ENCODE peak calls at places on chromosomes 1 and 21, in five cellular contexts. N is A549, T is K562, F is WTC11, A is HepG2. O is an unnamed sample.

GRCh38 chr1:238443687-238444086 is 553.0 kb upstream of the ZP4 start:
- DNase-seq in T (no peak), N (no peak), F (no peak), A (no peak), O (no peak)

GRCh38 chr1:81877940-81878339 is 77.2 kb downstream of the ADGRL2 start:
- DNase-seq in T (no peak), F (no peak), N (no peak), A (no peak), O (no peak)

GRCh38 chr1:84719477-84720274 is 29.4 kb upstream of the SSX2IP start:
- DNase-seq in T (no peak), A (peak), F (no peak), N (no peak), O (no peak)

GRCh38 chr1:184075040-184076029 is 23.8 kb downstream of the TSEN15 start:
- DNase-seq in T (peak), F (no peak), N (peak), A (peak), O (no peak)

GRCh38 chr1:58966103-58966916 is 182.5 kb upstream of the JUN start:
- DNase-seq in T (no peak), N (no peak), F (no peak), A (no peak), O (no peak)

GRCh38 chr1:41461790-41462679 is 22.4 kb downstream of the EDN2 start:
- DNase-seq in N (no peak), A (peak), F (no peak), T (no peak), O (no peak)

GRCh38 chr21:42388740-42389448 is 7.0 kb downstream of the TMPRSS3 start:
- DNase-seq in N (no peak), F (peak), A (peak), T (no peak), O (no peak)

GRCh38 chr1:201329286-201329685 is 46.0 kb downstream of the PKP1 start:
- DNase-seq in A (no peak), N (no peak), F (no peak), T (no peak), O (no peak)

GRCh38 chr1:89608627-89609338 is 24.1 kb upstream of the LRRC8C start:
- DNase-seq in A (no peak), N (no peak), T (no peak), F (no peak), O (no peak)

GRCh38 chr1:66711420-66711819 is 40.8 kb upstream of the DYNLT5 start:
- DNase-seq in F (no peak), N (peak), T (no peak), A (no peak), O (no peak)

GRCh38 chr1:226635456-226635941 is 86.9 kb downstream of the STUM start:
- DNase-seq in N (no peak), F (no peak), T (no peak), A (no peak), O (no peak)

GRCh38 chr1:114828251-114828650 is 26.4 kb upstream of the SYCP1 start:
- DNase-seq in T (no peak), N (no peak), A (no peak), F (no peak), O (no peak)

GRCh38 chr1:208357663-208358507 is 113.7 kb upstream of the PLXNA2 start:
- DNase-seq in A (no peak), N (no peak), F (no peak), T (no peak), O (no peak)

GRCh38 chr1:65581120-65581519 is 160.7 kb downstream of the LEPR start:
- DNase-seq in N (no peak), F (peak), A (peak), T (no peak), O (no peak)

GRCh38 chr1:39196244-39197215 is 8.0 kb upstream of the MACF1 start:
- DNase-seq in T (peak), N (no peak), A (no peak), F (no peak), O (no peak)

GRCh38 chr1:227125929-227126545 is 185.9 kb downstream of the COQ8A start:
- DNase-seq in T (no peak), N (no peak), A (no peak), F (peak), O (no peak)

GRCh38 chr1:185536165-185536920 is 197.8 kb upstream of the HMCN1 start:
- DNase-seq in N (no peak), T (no peak), F (no peak), A (no peak), O (no peak)

GRCh38 chr1:235503333-235504121 is 725 bp downstream of the B3GALNT2 start:
- DNase-seq in N (peak), T (no peak), A (peak), F (peak), O (no peak)

GRCh38 chr1:171784779-171785178 is 3.3 kb downstream of the METTL13 start:
- DNase-seq in T (no peak), F (no peak), A (no peak), N (no peak), O (no peak)

GRCh38 chr21:43942201-43942600 is 69.9 kb upstream of the TRAPPC10 start:
- DNase-seq in A (no peak), T (no peak), N (no peak), F (no peak), O (no peak)

GRCh38 chr1:245441699-245442098 is 286.9 kb downstream of the KIF26B start:
- DNase-seq in T (no peak), A (no peak), F (no peak), N (no peak), O (no peak)

GRCh38 chr1:47797555-47797954 is 199.6 kb downstream of the TRABD2B start:
- DNase-seq in F (no peak), N (no peak), T (no peak), A (no peak), O (no peak)

GRCh38 chr1:231800071-231800470 is 173.5 kb downstream of the DISC1 start:
- DNase-seq in F (no peak), A (no peak), T (no peak), N (no peak), O (no peak)

GRCh38 chr1:27906764-27907163 is 28.0 kb upstream of the SMPDL3B start:
- DNase-seq in T (no peak), N (no peak), F (no peak), A (no peak), O (no peak)

GRCh38 chr1:29975036-29975694 is 738.8 kb downstream of the PTPRU start:
- DNase-seq in T (peak), A (peak), N (peak), F (peak), O (no peak)

GRCh38 chr1:204873176-204873575 is 2.5 kb downstream of the NFASC start:
- DNase-seq in N (no peak), F (no peak), T (no peak), A (no peak), O (no peak)

GRCh38 chr1:226776066-226776465 is 37.0 kb upstream of the ITPKB start:
- DNase-seq in N (no peak), A (no peak), T (no peak), F (no peak), O (no peak)

GRCh38 chr1:223008808-223009207 is 134.2 kb downstream of the TLR5 start:
- DNase-seq in N (no peak), T (no peak), F (no peak), A (no peak), O (no peak)

GRCh38 chr1:223007935-223008334 is 135.1 kb downstream of the TLR5 start:
- DNase-seq in A (no peak), F (no peak), T (no peak), N (no peak), O (no peak)

GRCh38 chr1:223009421-223009820 is 133.6 kb downstream of the TLR5 start:
- DNase-seq in T (no peak), N (no peak), A (no peak), F (no peak), O (no peak)

GRCh38 chr1:223006794-223007193 is 136.3 kb downstream of the TLR5 start:
- DNase-seq in T (no peak), A (no peak), N (no peak), F (no peak), O (no peak)

DNA sequence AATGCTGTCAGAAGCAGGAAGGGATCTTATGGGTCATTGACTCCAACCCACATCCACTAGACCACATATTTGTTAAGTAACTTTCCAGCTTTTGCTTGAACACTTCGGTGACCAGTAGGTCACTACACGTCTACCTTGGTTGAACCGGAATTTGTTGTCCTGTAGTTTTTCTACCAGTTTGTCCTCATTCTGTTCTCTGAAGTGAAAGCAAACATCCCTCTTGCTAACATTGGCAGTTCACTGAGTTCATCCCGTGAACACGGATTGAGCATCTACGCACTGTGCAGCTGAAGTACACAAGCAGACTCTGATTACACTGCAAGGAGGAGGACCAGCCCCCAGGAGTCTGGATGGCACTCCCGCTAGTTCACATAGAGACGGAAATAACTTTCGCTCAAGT is 135.8 kb downstream of the TLR5 start:
- DNase-seq in A (peak), N (no peak), T (no peak), F (no peak), O (no peak)
- TF ChIP-seq ESRRA in A (no peak), N (no peak), T (no peak), F (no peak), O (no peak)

GRCh38 chr1:22641906-22642636 is 1.4 kb upstream of the C1QC start:
- DNase-seq in F (peak), T (peak), N (peak), A (peak), O (no peak)
- TF ChIP-seq ESRRA in F (no peak), T (no peak), N (no peak), A (no peak), O (no peak)

GRCh38 chr21:46119565-46120271 is 21.8 kb downstream of the COL6A2 start:
- DNase-seq in N (no peak), A (no peak), F (peak), T (no peak), O (no peak)

GRCh38 chr21:46122758-46123683 is 25.1 kb downstream of the COL6A2 start:
- DNase-seq in F (no peak), N (no peak), A (no peak), T (no peak), O (no peak)

GRCh38 chr21:46120301-46121285 is 22.7 kb downstream of the COL6A2 start:
- DNase-seq in A (no peak), F (peak), N (no peak), T (no peak), O (no peak)

GRCh38 chr21:46122241-46122671 is 24.3 kb downstream of the COL6A2 start:
- DNase-seq in F (peak), N (peak), T (no peak), A (no peak), O (no peak)

GRCh38 chr21:46121286-46122221 is 23.6 kb downstream of the COL6A2 start:
- DNase-seq in T (no peak), N (no peak), A (no peak), F (peak), O (no peak)
- TF ChIP-seq ESRRA in T (no peak), N (no peak), A (no peak), F (no peak), O (no peak)

GRCh38 chr1:71656902-71657301 is 576.1 kb upstream of the ZRANB2 start:
- DNase-seq in N (no peak), F (no peak), T (no peak), A (no peak), O (no peak)

GRCh38 chr1:71658295-71658694 is 577.5 kb upstream of the ZRANB2 start:
- DNase-seq in T (no peak), N (no peak), F (no peak), A (no peak), O (no peak)

GRCh38 chr1:71655604-71656003 is 574.8 kb upstream of the ZRANB2 start:
- DNase-seq in F (no peak), A (no peak), N (no peak), T (no peak), O (no peak)

DNA sequence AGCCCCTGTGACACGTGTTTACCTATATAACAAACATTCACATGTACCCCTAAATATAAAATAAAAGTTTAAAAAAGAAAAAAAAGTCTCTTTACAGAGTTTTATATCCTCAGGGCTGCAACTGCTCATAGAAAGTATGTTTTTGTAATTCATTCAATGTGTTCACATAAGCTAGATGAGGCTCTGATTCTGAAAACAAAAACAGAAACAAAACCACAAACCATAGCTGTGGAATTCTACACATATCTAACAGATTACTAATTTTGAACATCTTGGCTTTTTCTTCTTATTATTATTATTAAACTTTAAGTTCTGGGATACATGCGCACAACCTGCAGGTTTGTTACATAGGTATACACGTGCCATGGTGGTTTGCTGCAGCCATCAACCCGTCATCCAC is 579.6 kb upstream of the ZRANB2 start:
- DNase-seq in A (no peak), F (no peak), N (no peak), T (no peak), O (no peak)
- TF ChIP-seq ESRRA in A (no peak), F (no peak), N (no peak), T (no peak), O (no peak)

GRCh38 chr1:35080171-35080854 is 1.1 kb downstream of the ZMYM1 start:
- DNase-seq in N (no peak), T (no peak), A (no peak), F (no peak), O (no peak)
- TF ChIP-seq ESRRA in N (no peak), T (no peak), A (no peak), F (no peak), O (no peak)

DNA sequence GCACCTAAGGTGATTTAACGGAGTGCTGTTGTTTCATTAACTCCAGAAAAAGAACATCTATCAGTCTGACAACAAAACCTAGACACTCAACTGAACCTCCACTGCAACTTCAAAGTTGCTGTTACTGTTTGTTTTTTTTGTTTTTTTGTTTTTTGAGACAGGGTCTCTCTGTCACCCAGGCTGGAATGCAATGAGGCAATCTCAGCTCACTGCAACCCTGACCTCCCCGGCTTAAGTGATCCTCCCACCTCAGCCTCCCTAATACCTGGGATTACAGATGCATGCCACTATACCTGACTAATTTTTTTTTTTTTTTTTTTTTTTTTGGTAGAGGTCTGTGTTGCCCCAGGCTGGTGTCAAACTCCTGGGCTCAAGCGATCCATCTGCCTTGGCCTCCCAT is 66.7 kb upstream of the SDC3 start:
- DNase-seq in F (no peak), T (no peak), A (peak), N (no peak), O (no peak)
- TF ChIP-seq ESRRA in F (no peak), T (no peak), A (no peak), N (no peak), O (no peak)

GRCh38 chr1:34876406-34876805 is 16.9 kb upstream of the SMIM12 start:
- DNase-seq in T (no peak), N (no peak), F (no peak), A (no peak), O (no peak)
- TF ChIP-seq ESRRA in T (no peak), N (no peak), F (no peak), A (no peak), O (no peak)